ENCODE peak calls at places on chromosomes 6 and 20, in seven cellular contexts. One of them, this sample, is unnamed.

GRCh38 chr6:31907158-31907813 is 5.4 kb upstream of the ZBTB12 start:
- DNase-seq in tibial nerve: no peak
- DNase-seq in adrenal gland: peak
- DNase-seq in heart right ventricle: no peak
- DNase-seq in A549: no peak
- DNase-seq in left ventricle myocardium inferior: no peak
- DNase-seq in suprapubic skin: no peak
- DNase-seq in this sample: peak

GRCh38 chr6:33988121-33989015 is 157.5 kb downstream of the GRM4 start:
- DNase-seq in adrenal gland: no peak
- DNase-seq in heart right ventricle: no peak
- DNase-seq in A549: no peak
- DNase-seq in left ventricle myocardium inferior: no peak
- DNase-seq in tibial nerve: no peak
- DNase-seq in suprapubic skin: peak
- DNase-seq in this sample: no peak

GRCh38 chr6:13924949-13925881 is at the start of gene RNF182:
- DNase-seq in heart right ventricle: no peak
- DNase-seq in A549: no peak
- DNase-seq in tibial nerve: no peak
- DNase-seq in left ventricle myocardium inferior: no peak
- DNase-seq in adrenal gland: no peak
- DNase-seq in suprapubic skin: no peak
- DNase-seq in this sample: no peak

GRCh38 chr20:44990425-44990824 is 24.1 kb downstream of the STK4 start:
- DNase-seq in adrenal gland: no peak
- DNase-seq in left ventricle myocardium inferior: no peak
- DNase-seq in heart right ventricle: no peak
- DNase-seq in suprapubic skin: no peak
- DNase-seq in tibial nerve: no peak
- DNase-seq in A549: no peak
- DNase-seq in this sample: peak

GRCh38 chr20:59676126-59676876 is 72.0 kb downstream of the PHACTR3 start:
- DNase-seq in suprapubic skin: no peak
- DNase-seq in tibial nerve: no peak
- DNase-seq in A549: no peak
- DNase-seq in left ventricle myocardium inferior: no peak
- DNase-seq in adrenal gland: no peak
- DNase-seq in heart right ventricle: no peak
- DNase-seq in this sample: no peak

GRCh38 chr6:53107091-53107490 is 41.5 kb downstream of the GCM1 start:
- DNase-seq in left ventricle myocardium inferior: no peak
- DNase-seq in adrenal gland: no peak
- DNase-seq in heart right ventricle: no peak
- DNase-seq in tibial nerve: no peak
- DNase-seq in A549: no peak
- DNase-seq in suprapubic skin: no peak
- DNase-seq in this sample: peak

GRCh38 chr20:51043811-51044210 is 20.9 kb upstream of the KCNG1 start:
- DNase-seq in left ventricle myocardium inferior: no peak
- DNase-seq in tibial nerve: no peak
- DNase-seq in adrenal gland: no peak
- DNase-seq in heart right ventricle: no peak
- DNase-seq in suprapubic skin: no peak
- DNase-seq in A549: no peak
- DNase-seq in this sample: peak

GRCh38 chr6:35727206-35727934 is 9.5 kb upstream of the ARMC12 start:
- DNase-seq in tibial nerve: peak
- DNase-seq in heart right ventricle: peak
- DNase-seq in adrenal gland: peak
- DNase-seq in suprapubic skin: peak
- DNase-seq in A549: peak
- DNase-seq in left ventricle myocardium inferior: peak
- DNase-seq in this sample: peak

GRCh38 chr6:31736768-31737314 is 511 bp upstream of the CLIC1 start:
- DNase-seq in suprapubic skin: no peak
- DNase-seq in tibial nerve: no peak
- DNase-seq in heart right ventricle: no peak
- DNase-seq in adrenal gland: no peak
- DNase-seq in left ventricle myocardium inferior: no peak
- DNase-seq in A549: no peak
- DNase-seq in this sample: no peak

GRCh38 chr20:4813839-4814695 is 92.4 kb downstream of the PRND start:
- DNase-seq in A549: no peak
- DNase-seq in tibial nerve: peak
- DNase-seq in heart right ventricle: no peak
- DNase-seq in suprapubic skin: peak
- DNase-seq in left ventricle myocardium inferior: no peak
- DNase-seq in adrenal gland: no peak
- DNase-seq in this sample: no peak

GRCh38 chr6:35485402-35485877 is 11.4 kb downstream of the TEAD3 start:
- DNase-seq in heart right ventricle: peak
- DNase-seq in adrenal gland: no peak
- DNase-seq in suprapubic skin: no peak
- DNase-seq in tibial nerve: no peak
- DNase-seq in A549: no peak
- DNase-seq in left ventricle myocardium inferior: no peak
- DNase-seq in this sample: peak

GRCh38 chr6:14464716-14465115 is 347.1 kb downstream of the CD83 start:
- DNase-seq in A549: no peak
- DNase-seq in adrenal gland: no peak
- DNase-seq in tibial nerve: no peak
- DNase-seq in heart right ventricle: no peak
- DNase-seq in suprapubic skin: no peak
- DNase-seq in left ventricle myocardium inferior: no peak
- DNase-seq in this sample: no peak

GRCh38 chr6:113169484-113169883 is 687.7 kb upstream of the MARCKS start:
- DNase-seq in adrenal gland: no peak
- DNase-seq in left ventricle myocardium inferior: no peak
- DNase-seq in heart right ventricle: no peak
- DNase-seq in suprapubic skin: no peak
- DNase-seq in tibial nerve: no peak
- DNase-seq in A549: no peak
- DNase-seq in this sample: no peak

GRCh38 chr6:41036601-41037000 is 2.4 kb downstream of the UNC5CL start:
- DNase-seq in adrenal gland: no peak
- DNase-seq in suprapubic skin: no peak
- DNase-seq in heart right ventricle: no peak
- DNase-seq in tibial nerve: no peak
- DNase-seq in A549: no peak
- DNase-seq in left ventricle myocardium inferior: no peak
- DNase-seq in this sample: no peak

GRCh38 chr20:46631212-46631869 is 19.9 kb downstream of the SLC13A3 start:
- DNase-seq in adrenal gland: peak
- DNase-seq in suprapubic skin: no peak
- DNase-seq in left ventricle myocardium inferior: no peak
- DNase-seq in heart right ventricle: no peak
- DNase-seq in A549: no peak
- DNase-seq in tibial nerve: no peak
- DNase-seq in this sample: peak

GRCh38 chr6:2986722-2987196 is 12.9 kb upstream of the NQO2 start:
- DNase-seq in tibial nerve: no peak
- DNase-seq in suprapubic skin: no peak
- DNase-seq in adrenal gland: peak
- DNase-seq in heart right ventricle: no peak
- DNase-seq in left ventricle myocardium inferior: no peak
- DNase-seq in A549: no peak
- DNase-seq in this sample: peak

GRCh38 chr6:34476941-34477340 is 11.1 kb downstream of the PACSIN1 start:
- DNase-seq in suprapubic skin: no peak
- DNase-seq in left ventricle myocardium inferior: no peak
- DNase-seq in tibial nerve: no peak
- DNase-seq in A549: no peak
- DNase-seq in adrenal gland: no peak
- DNase-seq in heart right ventricle: no peak
- DNase-seq in this sample: no peak

GRCh38 chr20:35021063-35021462 is 65.4 kb downstream of the MYH7B start:
- DNase-seq in A549: no peak
- DNase-seq in left ventricle myocardium inferior: no peak
- DNase-seq in heart right ventricle: no peak
- DNase-seq in tibial nerve: no peak
- DNase-seq in adrenal gland: no peak
- DNase-seq in suprapubic skin: no peak
- DNase-seq in this sample: no peak

GRCh38 chr6:151034825-151035781 is 169.6 kb downstream of the MTHFD1L start:
- DNase-seq in A549: no peak
- DNase-seq in tibial nerve: no peak
- DNase-seq in left ventricle myocardium inferior: no peak
- DNase-seq in suprapubic skin: no peak
- DNase-seq in adrenal gland: no peak
- DNase-seq in heart right ventricle: no peak
- DNase-seq in this sample: no peak

DNA sequence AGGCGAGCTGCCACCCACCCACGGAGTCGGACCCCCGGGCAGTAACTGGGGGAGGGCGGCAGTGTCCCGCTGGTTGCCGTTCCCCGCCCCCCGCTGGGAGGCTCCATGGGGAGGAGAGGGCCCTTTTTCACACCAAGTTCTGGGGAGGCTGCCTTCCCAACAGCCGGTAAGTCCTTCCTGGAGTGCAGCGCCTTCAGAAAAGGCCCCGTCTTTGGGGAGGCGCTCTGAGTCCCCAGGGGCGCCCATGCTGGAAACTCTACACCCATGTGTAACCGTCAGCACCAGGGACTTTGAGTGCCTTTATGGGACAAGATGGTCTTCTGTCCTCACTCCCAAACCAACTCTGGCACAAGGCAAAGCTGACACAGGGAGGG is 435 bp upstream of the SOX18 start:
- DNase-seq in adrenal gland: no peak
- DNase-seq in tibial nerve: no peak
- DNase-seq in left ventricle myocardium inferior: peak
- DNase-seq in suprapubic skin: no peak
- DNase-seq in A549: no peak
- DNase-seq in heart right ventricle: peak
- DNase-seq in this sample: no peak
- TF ChIP-seq CTCF in adrenal gland: no peak
- TF ChIP-seq CTCF in tibial nerve: no peak
- TF ChIP-seq CTCF in left ventricle myocardium inferior: no peak
- TF ChIP-seq CTCF in suprapubic skin: no peak
- TF ChIP-seq CTCF in A549: no peak
- TF ChIP-seq CTCF in heart right ventricle: no peak
- TF ChIP-seq CTCF in this sample: no peak

GRCh38 chr6:27755768-27756167 is 156.4 kb downstream of the OR2B2 start:
- DNase-seq in A549: no peak
- DNase-seq in heart right ventricle: no peak
- DNase-seq in adrenal gland: no peak
- DNase-seq in suprapubic skin: no peak
- DNase-seq in tibial nerve: no peak
- DNase-seq in left ventricle myocardium inferior: no peak
- DNase-seq in this sample: no peak
- H3K4me3 ChIP-seq in A549: no peak
- H3K4me3 ChIP-seq in heart right ventricle: no peak
- H3K4me3 ChIP-seq in adrenal gland: no peak
- H3K4me3 ChIP-seq in suprapubic skin: no peak
- H3K4me3 ChIP-seq in tibial nerve: no peak
- H3K4me3 ChIP-seq in left ventricle myocardium inferior: no peak
- H3K4me3 ChIP-seq in this sample: no peak

DNA sequence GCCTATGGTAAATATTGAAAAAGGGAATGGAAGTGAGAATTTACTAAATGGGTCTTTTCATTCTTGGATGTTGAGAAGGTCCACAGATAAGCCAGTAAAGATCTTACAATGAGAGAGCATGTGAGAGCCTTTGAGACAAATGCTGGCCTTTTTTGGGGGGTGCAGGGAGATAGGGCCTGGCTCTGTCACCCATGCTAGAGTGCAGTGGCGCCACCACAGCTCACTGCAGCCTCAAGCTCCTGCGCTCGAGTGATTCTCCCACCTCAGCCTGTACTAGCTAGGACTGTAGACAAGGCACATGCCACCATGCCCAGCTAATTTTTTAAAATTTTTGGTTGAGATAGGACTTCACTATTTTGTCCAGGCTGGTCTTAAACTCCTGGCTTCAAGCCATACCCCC is 63.2 kb upstream of the TMEM181 start:
- DNase-seq in heart right ventricle: no peak
- DNase-seq in suprapubic skin: no peak
- DNase-seq in left ventricle myocardium inferior: no peak
- DNase-seq in tibial nerve: no peak
- DNase-seq in adrenal gland: no peak
- DNase-seq in A549: no peak
- DNase-seq in this sample: no peak
- TF ChIP-seq CTCF in heart right ventricle: no peak
- TF ChIP-seq CTCF in suprapubic skin: no peak
- TF ChIP-seq CTCF in left ventricle myocardium inferior: no peak
- TF ChIP-seq CTCF in tibial nerve: no peak
- TF ChIP-seq CTCF in adrenal gland: no peak
- TF ChIP-seq CTCF in A549: no peak
- TF ChIP-seq CTCF in this sample: no peak

GRCh38 chr6:43442935-43443334 is 12.4 kb downstream of the DLK2 start:
- DNase-seq in heart right ventricle: no peak
- DNase-seq in left ventricle myocardium inferior: no peak
- DNase-seq in A549: no peak
- DNase-seq in tibial nerve: no peak
- DNase-seq in suprapubic skin: no peak
- DNase-seq in adrenal gland: no peak
- DNase-seq in this sample: no peak
- H3K4me3 ChIP-seq in heart right ventricle: no peak
- H3K4me3 ChIP-seq in left ventricle myocardium inferior: no peak
- H3K4me3 ChIP-seq in A549: no peak
- H3K4me3 ChIP-seq in tibial nerve: no peak
- H3K4me3 ChIP-seq in suprapubic skin: no peak
- H3K4me3 ChIP-seq in adrenal gland: no peak
- H3K4me3 ChIP-seq in this sample: no peak

This sample was measured in choroid plexus epithelial cell.